ENCODE peak calls at places on chromosomes 11 and 22, in nine cellular contexts. I is psoas muscle; K is A549; Y is CD8-positive, alpha-beta memory T cell; R is ovary; M is stomach; E is uterus; L is adipocyte; X is SJSA1. N is an unnamed sample.

GRCh38 chr11:27460571-27460970 is 12.0 kb downstream of the LGR4 start:
- DNase-seq in I (no peak), K (no peak), Y (no peak), R (no peak), M (no peak), E (no peak), L (peak; percentile 36), X (no peak), N (no peak)

GRCh38 chr11:11157201-11157600 is 195.8 kb downstream of the CSNK2A3 start:
- DNase-seq in I (no peak), K (peak; percentile 41), Y (peak; percentile 28), R (no peak), M (no peak), E (no peak), L (peak; percentile 49), X (no peak), N (no peak)

GRCh38 chr11:100863080-100863581 is 176.0 kb downstream of the ARHGAP42 start:
- DNase-seq in I (no peak), K (no peak), Y (no peak), R (no peak), M (peak; percentile 52), E (peak; percentile 29), L (peak; percentile 89), X (no peak), N (no peak)

GRCh38 chr11:70073881-70074371 is 4.2 kb upstream of the ANO1 start:
- DNase-seq in I (no peak), K (no peak), Y (no peak), R (no peak), M (no peak), E (no peak), L (peak; percentile 13), X (peak; percentile 75), N (peak; percentile 50)

GRCh38 chr11:44229003-44229570 is 80.9 kb downstream of the ALX4 start:
- DNase-seq in I (peak; percentile 52), K (no peak), Y (no peak), R (no peak), M (no peak), E (no peak), L (no peak), X (no peak), N (no peak)

GRCh38 chr11:76665921-76666351 is 4.6 kb downstream of the LRRC32 start:
- DNase-seq in I (no peak), K (no peak), Y (no peak), R (peak; percentile 15), M (no peak), E (peak; percentile 19), L (no peak), X (no peak), N (no peak)

GRCh38 chr22:27186643-27187042 is 529.3 kb downstream of the MIAT start:
- DNase-seq in I (no peak), K (no peak), Y (no peak), R (no peak), M (no peak), E (no peak), L (no peak), X (no peak), N (no peak)

GRCh38 chr22:19607198-19608113 is 83.2 kb upstream of the CLDN5 start:
- DNase-seq in I (peak; percentile 65), K (no peak), Y (no peak), R (peak; percentile 47), M (peak; percentile 40), E (no peak), L (no peak), X (no peak), N (peak; percentile 77)

GRCh38 chr11:12827929-12828812 is 153.9 kb downstream of the TEAD1 start:
- DNase-seq in I (no peak), K (no peak), Y (no peak), R (no peak), M (peak; percentile 56), E (no peak), L (peak; percentile 88), X (peak; percentile 73), N (peak; percentile 60)

GRCh38 chr11:8917157-8917820 is 6.3 kb downstream of the AKIP1 start:
- DNase-seq in I (no peak), K (no peak), Y (no peak), R (peak; percentile 35), M (peak; percentile 42), E (peak; percentile 34), L (peak; percentile 93), X (peak; percentile 53), N (no peak)

GRCh38 chr11:130344846-130345245 is 30.1 kb upstream of the ZBTB44 start:
- DNase-seq in I (no peak), K (no peak), Y (no peak), R (no peak), M (no peak), E (no peak), L (no peak), X (no peak), N (no peak)

GRCh38 chr11:78250099-78250498 is 61.4 kb downstream of the USP35 start:
- DNase-seq in I (no peak), K (no peak), Y (no peak), R (no peak), M (no peak), E (no peak), L (no peak), X (no peak), N (no peak)

GRCh38 chr22:44622685-44623084 is 79.3 kb upstream of the PRR5 start:
- DNase-seq in I (peak; percentile 33), K (no peak), Y (no peak), R (no peak), M (no peak), E (no peak), L (no peak), X (no peak), N (no peak)

GRCh38 chr11:71325418-71326327 is 73.3 kb upstream of the SHANK2 start:
- DNase-seq in I (peak; percentile 26), K (no peak), Y (no peak), R (no peak), M (no peak), E (no peak), L (no peak), X (no peak), N (peak; percentile 61)

GRCh38 chr22:32410459-32410858 is 1.6 kb downstream of the RTCB start:
- DNase-seq in I (no peak), K (no peak), Y (no peak), R (no peak), M (no peak), E (no peak), L (no peak), X (no peak), N (no peak)

GRCh38 chr11:2268911-2269600 is 1.3 kb downstream of the ASCL2 start:
- DNase-seq in I (peak; percentile 67), K (no peak), Y (peak; percentile 30), R (no peak), M (peak; percentile 65), E (peak; percentile 50), L (peak; percentile 47), X (no peak), N (peak; percentile 63)

GRCh38 chr11:105177658-105178057 is 38.1 kb upstream of the CARD18 start:
- DNase-seq in I (no peak), K (no peak), Y (no peak), R (no peak), M (no peak), E (no peak), L (peak; percentile 83), X (peak; percentile 43), N (no peak)

GRCh38 chr22:45551310-45552016 is 48.8 kb downstream of the FBLN1 start:
- DNase-seq in I (peak; percentile 70), K (no peak), Y (no peak), R (peak; percentile 66), M (no peak), E (peak; percentile 55), L (no peak), X (no peak), N (peak; percentile 70)

GRCh38 chr11:64276653-64277431 is 7.6 kb downstream of the BAD start:
- DNase-seq in I (no peak), K (peak; percentile 44), Y (no peak), R (no peak), M (peak; percentile 56), E (no peak), L (no peak), X (no peak), N (no peak)

DNA sequence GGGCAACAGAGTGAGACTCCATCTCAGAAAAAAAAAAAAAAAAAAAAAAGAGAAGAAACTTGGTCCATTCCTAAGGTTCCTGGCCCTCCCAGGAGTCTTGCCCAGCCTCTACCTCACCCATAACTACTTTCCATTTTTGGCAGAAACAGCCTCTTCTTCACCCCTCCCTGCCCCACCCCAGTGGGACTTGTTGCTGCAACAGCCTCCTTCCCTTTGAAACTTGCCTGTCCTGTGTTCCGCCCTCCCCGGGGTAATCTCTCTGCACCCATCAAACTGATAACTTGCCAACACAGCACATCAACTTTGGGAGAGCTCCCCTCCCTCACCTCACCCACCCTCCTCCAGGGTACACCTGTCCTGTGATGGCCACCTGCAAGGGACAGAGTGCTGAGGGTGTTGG is 10.0 kb upstream of the FAM83F start:
- DNase-seq in I (no peak), K (no peak), Y (no peak), R (no peak), M (no peak), E (no peak), L (no peak), X (no peak), N (no peak)
- H3K9me3 ChIP-seq in I (no peaks in the 10 kb centered on the region), K (no peaks in the 10 kb centered on the region), Y (no peaks in the 10 kb centered on the region), R (no peaks in the 10 kb centered on the region), M (no peaks in the 10 kb centered on the region), E (no peaks in the 10 kb centered on the region), L (no peaks in the 10 kb centered on the region), X (no peaks in the 10 kb centered on the region), N (no peaks in the 10 kb centered on the region)

DNA sequence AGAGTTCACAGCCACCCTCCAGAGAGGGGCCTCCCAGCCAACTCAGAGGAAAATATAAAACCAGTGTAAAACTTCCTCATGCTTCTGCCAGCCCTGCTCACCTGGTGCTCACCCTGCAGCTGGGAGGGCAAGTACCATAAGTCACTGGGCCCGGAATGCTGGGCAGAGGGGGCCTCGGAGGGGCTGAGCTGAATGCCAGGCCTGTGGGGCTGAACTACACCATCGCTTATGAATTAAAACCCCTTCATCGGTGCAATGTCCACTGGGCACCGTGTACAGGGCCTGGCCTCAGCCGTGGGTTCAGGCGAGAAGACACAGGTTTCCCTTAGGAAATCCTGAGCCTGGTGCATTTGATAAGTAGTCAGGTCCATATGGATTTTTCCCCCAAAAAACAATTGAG is 828.6 kb downstream of the TBC1D22A start:
- DNase-seq in I (peak; percentile 20), K (no peak), Y (no peak), R (no peak), M (peak; percentile 7), E (no peak), L (no peak), X (no peak), N (no peak)
- H3K9me3 ChIP-seq in I (no peaks in the 10 kb centered on the region), K (no peaks in the 10 kb centered on the region), Y (no peaks in the 10 kb centered on the region), R (no peaks in the 10 kb centered on the region), M (no peaks in the 10 kb centered on the region), E (no peaks in the 10 kb centered on the region), L (no peaks in the 10 kb centered on the region), X (no peaks in the 10 kb centered on the region), N (no peaks in the 10 kb centered on the region)

GRCh38 chr11:42301777-42302176 is 842.3 kb upstream of the LRRC4C start:
- DNase-seq in I (no peak), K (no peak), Y (no peak), R (no peak), M (no peak), E (no peak), L (no peak), X (no peak), N (no peak)
- H3K9me3 ChIP-seq in I (no peaks in the 10 kb centered on the region), K (no peaks in the 10 kb centered on the region), Y (no peaks in the 10 kb centered on the region), R (no peaks in the 10 kb centered on the region), M (no peaks in the 10 kb centered on the region), E (no peaks in the 10 kb centered on the region), L (no peaks in the 10 kb centered on the region), X (no peaks in the 10 kb centered on the region), N (no peaks in the 10 kb centered on the region)

DNA sequence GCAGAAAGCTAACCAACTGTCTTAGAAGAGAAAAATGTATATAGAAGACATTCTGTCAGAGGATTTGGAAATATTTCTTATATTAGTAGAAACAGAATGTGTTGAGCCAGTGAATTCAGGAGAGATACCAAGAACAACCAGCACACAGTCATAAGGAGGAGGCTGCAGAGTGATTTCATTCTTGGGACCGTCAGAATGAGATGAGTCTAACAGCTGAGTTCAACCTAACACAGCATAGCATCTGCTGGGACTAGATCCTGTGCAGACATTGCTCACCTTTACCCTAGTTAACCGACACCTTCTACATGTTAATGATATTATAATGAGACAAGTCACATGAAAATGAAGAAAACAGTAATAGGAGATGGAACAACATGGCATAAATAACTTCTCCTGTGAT is 85.5 kb downstream of the XRRA1 start:
- DNase-seq in I (no peak), K (no peak), Y (no peak), R (no peak), M (no peak), E (no peak), L (no peak), X (no peak), N (no peak)
- H3K9me3 ChIP-seq in I (peaks cover 32% of the 10 kb centered on the region), K (peaks cover 58% of the 10 kb centered on the region), Y (peaks cover 13% of the 10 kb centered on the region), R (peaks cover 2% of the 10 kb centered on the region), M (peaks cover 26% of the 10 kb centered on the region), E (no peaks in the 10 kb centered on the region), L (peaks cover 39% of the 10 kb centered on the region), X (peaks cover 3% of the 10 kb centered on the region), N (peaks cover 70% of the 10 kb centered on the region)